ENCODE peak calls at places on chromosomes 2 and 18, in eight cellular contexts. O is K562, Z is H1, S is SK-N-SH, C is IMR-90, H is HepG2, I is GM12878, L is HCT116. M is an unnamed sample.

GRCh38 chr2:96205238-96205637 is 3.4 kb downstream of the STARD7 start:
- DNase-seq in O (no peak), Z (no peak), S (no peak), C (no peak), H (no peak), I (no peak), L (no peak), M (no peak)

GRCh38 chr18:55380574-55380973 is 207.4 kb downstream of the TCF4 start:
- DNase-seq in O (no peak), Z (no peak), S (no peak), C (peak; percentile 60), H (no peak), I (no peak), L (no peak), M (no peak)

GRCh38 chr2:97982621-97983020 is 13.1 kb downstream of the TMEM131 start:
- DNase-seq in O (no peak), Z (no peak), S (no peak), C (no peak), H (no peak), I (no peak), L (no peak), M (no peak)

GRCh38 chr18:79873449-79874110 is 75.8 kb downstream of the KCNG2 start:
- DNase-seq in O (no peak), Z (peak; percentile 49), S (no peak), C (no peak), H (no peak), I (no peak), L (no peak), M (no peak)

GRCh38 chr2:193966590-193966989 is 1690.4 kb upstream of the SLC39A10 start:
- DNase-seq in O (no peak), Z (no peak), S (no peak), C (peak; percentile 0), H (no peak), I (no peak), L (peak; percentile 41), M (peak; percentile 3)

GRCh38 chr2:16478817-16479216 is 186.8 kb downstream of the CYRIA start:
- DNase-seq in O (no peak), Z (no peak), S (no peak), C (no peak), H (no peak), I (no peak), L (no peak), M (no peak)

GRCh38 chr2:181810823-181811695 is 80.5 kb upstream of the ITPRID2 start:
- DNase-seq in O (peak; percentile 22), Z (no peak), S (peak; percentile 1), C (peak; percentile 93), H (peak; percentile 74), I (no peak), L (peak; percentile 98), M (peak; percentile 86)

GRCh38 chr2:108921096-108922030 is 67.7 kb downstream of the EDAR start:
- DNase-seq in O (no peak), Z (no peak), S (no peak), C (no peak), H (no peak), I (no peak), L (no peak), M (no peak)

GRCh38 chr2:19349911-19350677 is 8.3 kb downstream of the OSR1 start:
- DNase-seq in O (peak; percentile 64), Z (peak; percentile 95), S (peak; percentile 87), C (no peak), H (peak; percentile 27), I (no peak), L (peak; percentile 29), M (no peak)

GRCh38 chr2:70045932-70046331 is 41.3 kb upstream of the PCBP1 start:
- DNase-seq in O (no peak), Z (no peak), S (no peak), C (no peak), H (no peak), I (no peak), L (no peak), M (no peak)

GRCh38 chr2:15159751-15160177 is 401.4 kb downstream of the NBAS start:
- DNase-seq in O (peak; percentile 34), Z (no peak), S (peak; percentile 53), C (peak; percentile 66), H (peak; percentile 49), I (no peak), L (peak; percentile 38), M (peak; percentile 59)

GRCh38 chr2:211035548-211036185 is 479.3 kb downstream of the CPS1 start:
- DNase-seq in O (no peak), Z (no peak), S (no peak), C (peak; percentile 4), H (peak; percentile 47), I (no peak), L (peak; percentile 22), M (no peak)

GRCh38 chr2:215442392-215442787 is 6.5 kb upstream of the FN1 start:
- DNase-seq in O (no peak), Z (no peak), S (no peak), C (no peak), H (no peak), I (no peak), L (no peak), M (no peak)

GRCh38 chr2:424306-425172 is 136.6 kb upstream of the ALKAL2 start:
- DNase-seq in O (no peak), Z (peak; percentile 23), S (no peak), C (no peak), H (no peak), I (no peak), L (no peak), M (peak; percentile 18)

GRCh38 chr2:199875400-199875799 is 24.4 kb upstream of the FTCDNL1 start:
- DNase-seq in O (no peak), Z (no peak), S (no peak), C (no peak), H (no peak), I (no peak), L (no peak), M (no peak)

GRCh38 chr2:45554073-45554742 is 56.9 kb downstream of the SRBD1 start:
- DNase-seq in O (no peak), Z (no peak), S (no peak), C (peak; percentile 62), H (no peak), I (no peak), L (no peak), M (no peak)
- TF ChIP-seq RAD21 in O (no peak), Z (no peak), S (no peak), C (no peak), H (no peak), I (no peak), L (no peak), M (no peak)

GRCh38 chr2:166494140-166494544 is at the start of gene SCN7A:
- DNase-seq in O (peak; percentile 18), Z (peak; percentile 64), S (peak; percentile 63), C (peak; percentile 81), H (no peak), I (no peak), L (no peak), M (no peak)
- TF ChIP-seq RAD21 in O (no peak), Z (no peak), S (no peak), C (no peak), H (no peak), I (no peak), L (no peak), M (no peak)

GRCh38 chr2:166375736-166376487 is at the start of gene SCN9A:
- DNase-seq in O (peak; percentile 90), Z (peak; percentile 85), S (peak; percentile 93), C (peak; percentile 72), H (peak; percentile 82), I (no peak), L (no peak), M (peak; percentile 49)
- TF ChIP-seq RAD21 in O (no peak), Z (peak; percentile 24), S (no peak), C (no peak), H (peak; percentile 33), I (no peak), L (no peak), M (no peak)

GRCh38 chr2:172252154-172252553 is 149.5 kb upstream of the DLX2 start:
- DNase-seq in O (no peak), Z (no peak), S (no peak), C (no peak), H (no peak), I (no peak), L (no peak), M (no peak)
- TF ChIP-seq RAD21 in O (no peak), Z (no peak), S (no peak), C (no peak), H (no peak), I (no peak), L (no peak), M (no peak)

GRCh38 chr2:132668986-132669853 is 785 bp downstream of the LYPD1 start:
- DNase-seq in O (no peak), Z (peak; percentile 74), S (peak; percentile 59), C (no peak), H (no peak), I (no peak), L (no peak), M (no peak)

GRCh38 chr2:132670104-132670960 is at the start of gene LYPD1:
- DNase-seq in O (no peak), Z (peak; percentile 66), S (peak; percentile 51), C (no peak), H (no peak), I (no peak), L (no peak), M (peak; percentile 38)

GRCh38 chr2:132670961-132671781 is 1.2 kb upstream of the LYPD1 start:
- DNase-seq in O (no peak), Z (peak; percentile 77), S (peak; percentile 27), C (peak; percentile 97), H (no peak), I (no peak), L (peak; percentile 27), M (peak; percentile 67)

GRCh38 chr2:132668189-132668833 is 1.7 kb downstream of the LYPD1 start:
- DNase-seq in O (no peak), Z (peak; percentile 73), S (peak; percentile 77), C (no peak), H (no peak), I (no peak), L (no peak), M (peak; percentile 21)

GRCh38 chr2:132669854-132670103 is 226 bp downstream of the LYPD1 start:
- DNase-seq in O (no peak), Z (peak; percentile 67), S (peak; percentile 70), C (no peak), H (no peak), I (no peak), L (no peak), M (peak; percentile 23)
- TF ChIP-seq RAD21 in O (no peak), Z (peak; percentile 5), S (no peak), C (no peak), H (no peak), I (no peak), L (no peak), M (no peak)

DNA sequence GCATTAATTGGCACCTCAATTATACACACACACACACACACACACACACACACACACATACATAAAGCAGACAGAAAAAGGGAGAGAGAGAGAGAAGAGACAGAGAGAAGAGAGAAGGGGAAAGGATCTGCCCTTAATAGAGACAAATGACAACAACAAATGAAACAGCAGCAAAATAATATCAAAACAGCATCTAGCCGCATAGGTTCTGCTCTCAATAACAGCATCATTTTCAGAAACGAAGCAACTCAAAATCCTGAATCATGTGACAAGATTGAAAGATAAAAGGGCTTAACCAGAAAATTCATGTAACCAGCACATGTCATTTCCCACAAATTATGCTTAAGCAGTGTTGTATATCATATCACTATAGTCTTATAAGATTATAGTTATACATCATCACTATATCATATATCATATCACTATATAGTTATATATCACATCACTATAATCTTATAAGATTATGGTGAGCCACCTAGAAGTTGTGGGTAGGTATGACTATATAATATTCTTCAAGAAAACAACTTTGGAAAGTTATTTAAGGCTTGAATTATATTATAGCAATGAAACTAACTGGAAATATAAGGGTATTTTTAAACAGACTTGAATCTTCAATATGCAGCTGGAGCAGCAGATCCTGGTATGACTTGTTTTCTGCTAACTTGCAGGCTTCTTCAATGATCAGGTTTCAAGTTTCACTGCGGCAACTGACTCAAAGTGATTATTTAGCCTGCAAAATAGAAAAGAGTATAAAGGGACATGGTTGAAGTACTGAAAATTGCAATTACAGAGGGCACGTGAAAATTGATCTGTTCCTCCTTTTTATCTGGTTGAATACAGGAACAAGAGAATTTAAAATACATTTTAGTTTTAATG is 16.1 kb upstream of the VPS54 start:
- DNase-seq in O (no peak), Z (no peak), S (no peak), C (peak; percentile 72), H (no peak), I (no peak), L (no peak), M (no peak)
- TF ChIP-seq RAD21 in O (no peak), Z (no peak), S (no peak), C (no peak), H (no peak), I (no peak), L (no peak), M (no peak)

M was measured in A549.